ENCODE peak calls at places on chromosomes 11 and 22, in five cellular contexts. L is WTC11, Q is HCT116, N is HEK293T, D is HepG2. X is an unnamed sample.

GRCh38 chr11:84747871-84748270 is 879.3 kb downstream of the DLG2 start:
- DNase-seq in Q (no peak), L (no peak), N (no peak), D (no peak), X (no peak)

GRCh38 chr22:37735054-37735453 is 38.2 kb downstream of the TRIOBP start:
- DNase-seq in Q (no peak), D (peak; percentile 72), L (peak; percentile 73), N (peak; percentile 48), X (peak; percentile 73)

GRCh38 chr11:1017269-1018005 is 19.1 kb downstream of the MUC6 start:
- DNase-seq in D (peak; percentile 7), L (no peak), Q (no peak), N (peak; percentile 32), X (no peak)

GRCh38 chr22:23556026-23556620 is 24.0 kb downstream of the IGLL1 start:
- DNase-seq in Q (no peak), N (no peak), L (no peak), D (no peak), X (no peak)

GRCh38 chr22:19289475-19290161 is 1.9 kb downstream of the CLTCL1 start:
- DNase-seq in Q (no peak), L (no peak), N (no peak), D (no peak), X (no peak)

GRCh38 chr11:46381046-46381835 is at the start of gene MDK:
- DNase-seq in L (peak; percentile 77), Q (no peak), D (peak; percentile 49), N (peak; percentile 64), X (peak; percentile 83)

GRCh38 chr11:112584674-112585073 is 324.0 kb upstream of the PLET1 start:
- DNase-seq in D (no peak), L (peak; percentile 66), N (no peak), Q (no peak), X (peak; percentile 67)

GRCh38 chr11:92834296-92835020 is 135.0 kb upstream of the MTNR1B start:
- DNase-seq in D (no peak), Q (no peak), L (no peak), N (no peak), X (no peak)

GRCh38 chr11:2699185-2699530 is 636 bp downstream of the KCNQ1OT1 start:
- DNase-seq in D (no peak), L (peak; percentile 20), N (peak; percentile 22), Q (no peak), X (no peak)

GRCh38 chr11:130602700-130603584 is 154.5 kb downstream of the ADAMTS15 start:
- DNase-seq in Q (no peak), N (no peak), D (no peak), L (no peak), X (no peak)

DNA sequence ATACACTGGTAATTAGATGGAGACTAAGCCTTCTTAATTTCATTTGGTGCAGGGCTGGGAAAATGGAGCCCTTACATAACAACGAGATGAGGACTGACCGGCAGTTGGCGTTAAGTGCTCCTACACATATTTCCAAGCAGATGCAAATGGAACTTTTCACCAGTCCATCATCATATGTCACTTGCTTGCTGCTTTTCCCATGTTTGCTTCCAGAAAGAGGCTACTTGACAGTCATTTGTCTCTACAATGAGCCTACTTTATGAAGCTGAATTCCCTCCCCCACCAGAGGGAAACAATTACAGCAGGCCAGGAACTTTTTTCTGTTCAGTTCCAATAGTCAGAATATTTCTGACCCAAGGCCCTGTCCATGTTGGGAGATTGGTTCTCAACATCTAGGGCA is 32.5 kb downstream of the SVIP start:
- DNase-seq in D (no peak), N (no peak), Q (no peak), L (no peak), X (no peak)
- TF ChIP-seq SP1 in D (no peak), N (no peak), Q (no peak), L (no peak), X (no peak)

GRCh38 chr22:16962501-16962900 is 45.5 kb downstream of the GAB4 start:
- DNase-seq in Q (no peak), N (no peak), L (no peak), D (no peak), X (no peak)

GRCh38 chr22:16963189-16963945 is 44.7 kb downstream of the GAB4 start:
- DNase-seq in L (no peak), Q (no peak), N (peak; percentile 6), D (no peak), X (no peak)

GRCh38 chr22:16960220-16960883 is 47.7 kb downstream of the GAB4 start:
- DNase-seq in N (peak; percentile 6), Q (no peak), L (no peak), D (no peak), X (peak; percentile 19)

GRCh38 chr22:16960884-16961249 is 47.2 kb downstream of the GAB4 start:
- DNase-seq in D (no peak), L (no peak), Q (no peak), N (peak; percentile 5), X (no peak)

DNA sequence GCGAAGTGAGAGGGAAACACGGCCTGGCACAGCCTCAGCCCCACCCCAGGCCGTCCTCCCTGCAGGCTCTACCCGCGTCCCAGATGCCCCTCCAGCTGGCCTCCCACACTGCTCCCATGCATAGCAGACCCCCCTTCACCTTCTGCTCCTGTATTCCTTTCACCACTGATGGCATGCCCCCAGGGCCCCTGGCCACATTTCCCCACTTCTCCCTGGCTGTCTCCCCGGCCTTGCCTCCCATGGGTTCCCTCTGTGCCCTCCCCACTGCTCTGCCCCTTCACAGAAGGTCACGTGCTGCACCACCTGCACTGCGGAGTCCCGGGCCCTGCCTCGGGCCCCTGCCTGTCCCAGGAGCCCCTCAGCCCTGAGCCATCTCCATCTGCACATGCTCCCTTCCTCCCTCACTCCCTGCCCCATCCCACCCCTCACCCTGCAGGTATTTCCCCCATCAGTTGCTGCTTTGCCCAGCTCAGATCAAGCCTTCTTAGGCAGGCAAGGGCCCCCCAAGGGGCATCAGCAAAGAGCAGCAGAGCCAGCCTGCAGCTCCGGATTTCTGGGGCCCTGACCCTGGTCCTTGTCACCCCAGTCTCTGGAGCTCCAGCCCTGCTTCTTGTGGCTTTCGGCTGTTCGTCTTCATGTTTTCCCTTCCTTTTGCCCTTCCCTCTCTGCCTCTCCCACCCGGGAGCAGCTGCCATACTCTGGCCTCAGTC is 46.4 kb downstream of the GAB4 start:
- DNase-seq in L (no peak), D (no peak), Q (no peak), N (peak; percentile 4), X (no peak)
- TF ChIP-seq SP1 in L (no peak), D (no peak), Q (no peak), N (no peak), X (no peak)

DNA sequence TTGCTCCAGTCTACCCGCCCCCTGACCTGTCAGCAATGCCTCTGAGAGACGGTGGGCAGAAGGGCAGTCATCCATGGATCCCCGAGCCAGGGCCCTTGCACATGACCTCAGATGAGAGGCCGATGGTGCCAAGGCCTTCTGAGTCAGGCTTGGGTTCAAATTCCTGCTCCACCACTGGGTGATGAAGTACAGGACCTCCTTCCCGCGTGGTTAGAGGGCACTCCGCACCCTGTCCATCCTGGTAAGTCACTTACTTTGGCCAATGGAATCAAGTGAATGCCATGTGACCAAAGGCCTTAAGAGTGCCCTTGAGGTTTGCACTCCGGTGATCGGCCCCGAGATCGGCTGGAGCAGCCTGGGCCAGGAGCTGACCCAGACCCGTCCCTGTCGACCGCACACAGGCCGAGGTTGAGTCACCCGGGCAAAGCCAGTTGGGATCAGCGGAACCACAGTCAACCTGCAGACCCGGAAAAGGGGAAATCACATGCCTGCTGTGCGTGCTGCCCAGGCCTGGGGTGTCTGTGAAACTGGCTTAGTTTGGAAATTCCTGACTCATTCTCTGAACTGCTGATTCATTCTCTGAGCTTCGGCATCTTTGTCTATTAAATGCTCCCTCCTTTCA is 48.9 kb downstream of the RTL6 start:
- DNase-seq in L (no peak), Q (no peak), N (no peak), D (no peak), X (no peak)
- TF ChIP-seq SP1 in L (no peak), Q (no peak), N (no peak), D (no peak), X (no peak)

DNA sequence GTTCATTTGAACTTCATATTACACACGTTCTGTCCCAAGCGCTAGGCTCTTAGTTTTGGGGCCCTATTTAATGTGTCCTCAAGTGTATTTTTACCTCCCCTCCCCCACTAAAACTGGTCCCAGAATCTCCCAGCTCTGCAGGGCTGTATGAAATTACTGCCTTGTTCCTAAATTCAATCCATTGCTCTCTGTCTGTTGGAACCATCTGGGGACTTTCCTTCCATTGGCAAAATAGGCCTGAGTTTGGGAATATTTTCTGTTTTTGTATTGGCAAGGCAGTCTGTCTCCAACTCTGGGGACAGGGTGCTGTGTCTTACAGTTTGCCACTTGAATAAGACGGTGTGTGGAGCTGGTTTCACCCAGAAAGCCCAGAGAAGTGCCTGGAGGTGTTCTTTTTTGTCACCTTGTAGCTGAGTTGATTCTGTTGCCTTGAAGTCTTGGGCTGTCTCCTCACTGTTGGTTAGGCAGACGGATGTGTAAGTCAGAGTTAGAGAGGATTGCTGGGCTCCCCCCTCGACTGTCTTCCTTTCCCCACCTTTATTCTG is 1.3 kb downstream of the PACS1 start:
- DNase-seq in N (no peak), L (no peak), Q (no peak), D (no peak), X (no peak)
- TF ChIP-seq SP1 in N (no peak), L (no peak), Q (no peak), D (no peak), X (no peak)

DNA sequence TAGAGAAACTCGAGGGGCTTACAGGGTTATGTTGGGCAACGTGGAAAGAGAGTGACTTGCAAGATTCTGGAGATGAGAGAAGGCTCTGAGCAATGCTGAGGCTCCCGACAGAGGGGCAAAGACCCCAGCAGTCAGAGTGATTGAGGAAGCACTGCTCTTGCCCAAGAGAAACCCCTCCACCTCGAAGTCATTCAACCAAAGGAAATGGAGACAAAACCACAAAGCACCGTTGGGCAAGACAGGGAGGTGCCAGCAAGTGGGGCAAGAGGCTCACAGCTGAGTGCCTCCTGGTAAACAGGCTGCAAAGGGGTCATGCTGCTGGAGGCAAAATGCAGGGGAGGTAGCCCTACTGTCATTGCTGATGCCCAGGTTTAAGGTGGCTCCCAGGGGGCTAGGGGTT is 17.9 kb upstream of the MYH9 start:
- DNase-seq in Q (no peak), N (no peak), L (no peak), D (no peak), X (no peak)
- TF ChIP-seq SP1 in Q (no peak), N (no peak), L (no peak), D (no peak), X (no peak)

GRCh38 chr22:39530136-39530535 is 2.4 kb downstream of the RPS19BP1 start:
- DNase-seq in D (no peak), L (no peak), Q (no peak), N (no peak), X (no peak)

GRCh38 chr22:39529487-39529851 is 3.1 kb downstream of the RPS19BP1 start:
- DNase-seq in N (no peak), L (no peak), Q (no peak), D (no peak), X (no peak)

GRCh38 chr22:39528681-39529486 is 3.7 kb downstream of the RPS19BP1 start:
- DNase-seq in Q (peak; percentile 88), L (peak; percentile 94), D (peak; percentile 80), N (peak; percentile 83), X (peak; percentile 92)

GRCh38 chr22:39532215-39533071 is at the start of gene RPS19BP1:
- DNase-seq in L (peak; percentile 98), Q (peak; percentile 99), N (peak; percentile 96), D (peak; percentile 99), X (peak; percentile 100)

DNA sequence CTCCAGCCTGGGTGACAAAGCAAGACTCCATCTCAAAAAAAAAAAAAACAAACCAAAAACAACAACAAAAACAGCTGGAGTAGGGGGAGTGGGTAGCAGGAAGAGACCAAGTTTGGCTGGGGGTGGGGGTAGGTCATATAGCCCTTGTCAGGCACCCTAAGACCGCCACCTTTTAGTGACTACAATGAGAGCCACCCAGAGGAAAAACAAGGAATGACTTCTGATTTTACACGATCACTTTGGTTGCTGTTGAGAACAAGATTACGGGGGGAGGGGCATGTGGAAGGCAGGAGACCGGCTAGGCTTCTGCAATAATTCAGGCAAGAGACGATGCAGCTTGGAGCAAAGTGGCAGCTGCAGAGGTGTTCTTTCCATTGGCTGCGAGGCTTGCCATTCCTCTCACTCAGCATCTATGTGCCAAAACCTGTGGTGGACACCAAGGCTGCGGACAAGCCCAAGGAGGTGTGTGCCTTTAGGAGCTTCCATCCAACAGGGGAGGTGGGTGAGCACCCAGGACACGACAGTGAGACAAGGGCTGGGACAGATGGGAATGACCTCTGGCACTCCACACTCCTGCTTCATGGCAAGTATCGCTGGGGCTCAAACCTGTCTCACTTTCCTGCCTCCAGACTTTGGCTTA is 1.7 kb downstream of the RPS19BP1 start:
- DNase-seq in Q (no peak), D (peak; percentile 57), N (peak; percentile 46), L (no peak), X (no peak)
- TF ChIP-seq SP1 in Q (no peak), D (no peak), N (no peak), L (no peak), X (peak; percentile 33)

X was measured in H1.